ENCODE peak calls at places on chromosomes 4 and X, in seven cellular contexts. T is ureter, J is GM04504, B is upper lobe of left lung, F is progenitor cell of endocrine pancreas, L is GM23248, O is cardiac muscle cell. A is an unnamed sample.

GRCh38 chr4:150743564-150744342 is 161.8 kb downstream of the MAB21L2 start:
- DNase-seq in T (no peak), J (no peak), B (no peak), F (no peak), L (no peak), O (no peak), A (no peak)

GRCh38 chrX:70001269-70001668 is 48.5 kb downstream of the AWAT2 start:
- DNase-seq in T (no peak), J (no peak), B (no peak), F (no peak), L (no peak), O (no peak), A (no peak)

GRCh38 chr4:29708473-29708872 is 1011.7 kb upstream of the PCDH7 start:
- DNase-seq in T (no peak), J (no peak), B (no peak), F (no peak), L (no peak), O (no peak), A (no peak)

GRCh38 chrX:45515262-45516215 is 314.9 kb upstream of the DIPK2B start:
- DNase-seq in T (peak), J (peak), B (peak), F (no peak), L (peak), O (peak), A (peak)

GRCh38 chr4:2290488-2290887 is 28.6 kb upstream of the MXD4 start:
- DNase-seq in T (no peak), J (no peak), B (peak), F (no peak), L (no peak), O (no peak), A (no peak)

GRCh38 chr4:87632469-87632868 is 17.6 kb upstream of the DMP1 start:
- DNase-seq in T (no peak), J (no peak), B (no peak), F (no peak), L (peak), O (no peak), A (no peak)

GRCh38 chrX:15564981-15565579 is 35.7 kb downstream of the ACE2 start:
- DNase-seq in T (peak), J (peak), B (peak), F (peak), L (peak), O (peak), A (peak)

GRCh38 chr4:73707918-73708577 is 32.3 kb upstream of the CXCL8 start:
- DNase-seq in T (peak), J (peak), B (peak), F (no peak), L (peak), O (peak), A (no peak)

GRCh38 chr4:186146443-186146842 is 41.9 kb downstream of the FAM149A start:
- DNase-seq in T (no peak), J (no peak), B (no peak), F (no peak), L (no peak), O (no peak), A (no peak)

GRCh38 chr4:86950835-86951525 is 16.2 kb downstream of the AFF1 start:
- DNase-seq in T (no peak), J (peak), B (no peak), F (no peak), L (no peak), O (no peak), A (peak)

GRCh38 chrX:24392709-24393108 is 32.3 kb downstream of the SUPT20HL1 start:
- DNase-seq in T (no peak), J (no peak), B (no peak), F (no peak), L (peak), O (no peak), A (no peak)

GRCh38 chr4:1044469-1045192 is 33.2 kb downstream of the FGFRL1 start:
- DNase-seq in T (no peak), J (no peak), B (no peak), F (no peak), L (no peak), O (no peak), A (peak)

GRCh38 chr4:48315728-48316630 is 25.4 kb upstream of the SLAIN2 start:
- DNase-seq in T (no peak), J (peak), B (no peak), F (no peak), L (peak), O (peak), A (peak)